ENCODE peak calls at places on chromosomes 7 and 10, in five cellular contexts. One of them, this sample, is unnamed.

GRCh38 chr10:104520653-104521052 is 120.4 kb upstream of the SORCS3 start:
- DNase-seq in sigmoid colon: no peak
- DNase-seq in tibial nerve: no peak
- DNase-seq in transverse colon: no peak
- DNase-seq in A549: no peak
- DNase-seq in this sample: no peak

GRCh38 chr7:128361463-128362441 is at the start of gene PRRT4:
- DNase-seq in A549: peak
- DNase-seq in transverse colon: peak
- DNase-seq in sigmoid colon: peak
- DNase-seq in tibial nerve: no peak
- DNase-seq in this sample: peak

GRCh38 chr10:15245530-15245929 is 77.0 kb upstream of the NMT2 start:
- DNase-seq in A549: peak
- DNase-seq in transverse colon: no peak
- DNase-seq in sigmoid colon: no peak
- DNase-seq in tibial nerve: no peak
- DNase-seq in this sample: no peak

GRCh38 chr10:85362401-85362800 is 1004.2 kb downstream of the GRID1 start:
- DNase-seq in A549: no peak
- DNase-seq in sigmoid colon: no peak
- DNase-seq in tibial nerve: no peak
- DNase-seq in transverse colon: no peak
- DNase-seq in this sample: no peak

GRCh38 chr10:30330512-30331168 is 18.4 kb downstream of the MTPAP start:
- DNase-seq in A549: no peak
- DNase-seq in tibial nerve: no peak
- DNase-seq in sigmoid colon: no peak
- DNase-seq in transverse colon: no peak
- DNase-seq in this sample: no peak

GRCh38 chr7:148697256-148697841 is 1.4 kb upstream of the CUL1 start:
- DNase-seq in A549: no peak
- DNase-seq in transverse colon: peak
- DNase-seq in sigmoid colon: peak
- DNase-seq in tibial nerve: peak
- DNase-seq in this sample: peak

GRCh38 chr7:22587322-22587721 is 87.3 kb upstream of the STEAP1B start:
- DNase-seq in A549: no peak
- DNase-seq in tibial nerve: no peak
- DNase-seq in transverse colon: no peak
- DNase-seq in sigmoid colon: no peak
- DNase-seq in this sample: no peak

GRCh38 chr10:31147220-31147608 is 115.5 kb upstream of the ZNF438 start:
- DNase-seq in transverse colon: no peak
- DNase-seq in sigmoid colon: no peak
- DNase-seq in tibial nerve: no peak
- DNase-seq in A549: peak
- DNase-seq in this sample: no peak

DNA sequence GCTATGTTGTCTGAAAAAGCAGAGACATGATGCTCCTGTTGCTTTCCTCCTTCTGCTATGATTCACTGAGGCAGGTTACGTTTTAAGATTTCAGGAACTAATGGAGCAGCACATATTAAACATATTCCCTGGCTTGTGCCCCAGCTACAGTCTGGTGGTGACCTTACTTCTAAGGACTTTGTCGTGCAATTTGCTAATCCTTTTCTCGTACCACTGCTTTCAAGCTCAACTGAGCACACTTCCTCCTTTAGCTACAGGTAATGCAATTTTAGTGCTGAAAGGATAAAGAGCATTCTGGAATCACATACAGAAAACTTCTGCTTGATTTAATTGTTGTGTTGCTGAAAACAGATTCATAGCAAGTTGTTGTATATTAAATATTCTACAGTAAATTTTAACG is 16.2 kb upstream of the PRR15 start:
- DNase-seq in transverse colon: no peak
- DNase-seq in A549: no peak
- DNase-seq in tibial nerve: no peak
- DNase-seq in sigmoid colon: no peak
- DNase-seq in this sample: no peak
- TF ChIP-seq EP300 in transverse colon: no peak
- TF ChIP-seq EP300 in A549: no peak
- TF ChIP-seq EP300 in tibial nerve: no peak
- TF ChIP-seq EP300 in sigmoid colon: no peak
- TF ChIP-seq EP300 in this sample: no peak

GRCh38 chr7:129958643-129959479 is 6.1 kb upstream of the UBE2H start:
- DNase-seq in tibial nerve: no peak
- DNase-seq in A549: peak
- DNase-seq in sigmoid colon: peak
- DNase-seq in transverse colon: peak
- DNase-seq in this sample: no peak
- H3K27ac ChIP-seq in tibial nerve: no peak
- H3K27ac ChIP-seq in A549: peak
- H3K27ac ChIP-seq in sigmoid colon: no peak
- H3K27ac ChIP-seq in transverse colon: peak
- H3K27ac ChIP-seq in this sample: no peak

GRCh38 chr7:55570218-55570873 is 2.0 kb downstream of the VOPP1 start:
- DNase-seq in tibial nerve: no peak
- DNase-seq in sigmoid colon: no peak
- DNase-seq in transverse colon: no peak
- DNase-seq in A549: no peak
- DNase-seq in this sample: no peak

GRCh38 chr7:55569797-55570196 is 2.5 kb downstream of the VOPP1 start:
- DNase-seq in A549: no peak
- DNase-seq in tibial nerve: no peak
- DNase-seq in transverse colon: no peak
- DNase-seq in sigmoid colon: no peak
- DNase-seq in this sample: no peak

GRCh38 chr7:55568613-55569268 is 3.6 kb downstream of the VOPP1 start:
- DNase-seq in tibial nerve: no peak
- DNase-seq in A549: no peak
- DNase-seq in sigmoid colon: no peak
- DNase-seq in transverse colon: no peak
- DNase-seq in this sample: no peak

GRCh38 chr7:55570939-55571338 is 1.4 kb downstream of the VOPP1 start:
- DNase-seq in A549: no peak
- DNase-seq in sigmoid colon: no peak
- DNase-seq in transverse colon: no peak
- DNase-seq in tibial nerve: no peak
- DNase-seq in this sample: no peak

DNA sequence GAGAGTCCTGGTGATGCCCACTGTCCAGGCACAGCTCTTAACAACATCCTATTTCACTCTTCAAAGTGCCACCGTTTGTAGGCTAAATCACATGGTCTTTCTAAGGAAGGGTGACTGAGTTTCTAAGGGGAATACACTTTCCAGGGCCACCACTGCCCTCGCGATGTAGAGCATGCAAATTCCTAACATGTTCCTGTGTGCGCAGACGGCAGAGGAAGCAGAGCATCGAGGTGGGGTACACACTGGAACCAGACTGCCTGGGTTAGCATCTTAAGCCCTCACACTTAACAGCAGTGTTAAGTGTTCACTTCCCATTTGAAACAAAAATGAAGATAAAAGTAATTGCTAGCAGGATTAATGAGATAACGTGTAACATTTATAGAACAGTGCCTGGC is 3.0 kb downstream of the VOPP1 start:
- DNase-seq in sigmoid colon: no peak
- DNase-seq in A549: no peak
- DNase-seq in tibial nerve: no peak
- DNase-seq in transverse colon: no peak
- DNase-seq in this sample: no peak
- H3K4me3 ChIP-seq in sigmoid colon: no peak
- H3K4me3 ChIP-seq in A549: no peak
- H3K4me3 ChIP-seq in tibial nerve: no peak
- H3K4me3 ChIP-seq in transverse colon: no peak
- H3K4me3 ChIP-seq in this sample: no peak

GRCh38 chr10:113752553-113752952 is 1.1 kb downstream of the PLEKHS1 start:
- DNase-seq in tibial nerve: no peak
- DNase-seq in transverse colon: peak
- DNase-seq in A549: no peak
- DNase-seq in sigmoid colon: no peak
- DNase-seq in this sample: no peak
- TF ChIP-seq EP300 in tibial nerve: no peak
- TF ChIP-seq EP300 in transverse colon: no peak
- TF ChIP-seq EP300 in A549: no peak
- TF ChIP-seq EP300 in sigmoid colon: no peak
- TF ChIP-seq EP300 in this sample: no peak

GRCh38 chr10:71715860-71716259 is 3.7 kb downstream of the C10orf105 start:
- DNase-seq in sigmoid colon: no peak
- DNase-seq in transverse colon: no peak
- DNase-seq in A549: no peak
- DNase-seq in tibial nerve: no peak
- DNase-seq in this sample: no peak

GRCh38 chr10:71714592-71714991 is 5.0 kb downstream of the C10orf105 start:
- DNase-seq in tibial nerve: no peak
- DNase-seq in A549: no peak
- DNase-seq in sigmoid colon: no peak
- DNase-seq in transverse colon: no peak
- DNase-seq in this sample: no peak

GRCh38 chr10:71716406-71716805 is 3.2 kb downstream of the C10orf105 start:
- DNase-seq in A549: no peak
- DNase-seq in tibial nerve: no peak
- DNase-seq in transverse colon: no peak
- DNase-seq in sigmoid colon: no peak
- DNase-seq in this sample: no peak

GRCh38 chr10:71714055-71714454 is 5.5 kb downstream of the C10orf105 start:
- DNase-seq in transverse colon: no peak
- DNase-seq in sigmoid colon: no peak
- DNase-seq in tibial nerve: no peak
- DNase-seq in A549: no peak
- DNase-seq in this sample: no peak

DNA sequence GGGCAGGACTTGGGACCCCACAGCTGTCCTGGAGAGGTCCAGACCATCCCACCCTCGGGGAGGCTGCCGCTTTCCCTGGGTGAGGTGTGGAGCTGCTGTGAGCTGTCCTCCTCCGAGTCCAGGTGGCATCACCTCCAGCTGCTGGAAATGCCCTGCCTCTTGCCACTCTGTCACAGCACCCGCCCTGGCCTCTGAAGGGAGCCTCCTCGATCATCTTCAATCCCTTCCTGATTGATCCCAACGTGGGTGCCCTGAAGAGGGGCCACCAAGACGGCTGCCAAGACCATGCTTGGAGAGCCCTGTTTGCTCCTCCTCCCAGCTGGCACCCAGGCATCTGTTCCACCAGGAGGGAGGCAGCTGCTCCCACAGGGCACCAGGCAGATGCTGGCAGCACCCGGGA is 4.6 kb downstream of the C10orf105 start:
- DNase-seq in sigmoid colon: no peak
- DNase-seq in A549: no peak
- DNase-seq in tibial nerve: no peak
- DNase-seq in transverse colon: no peak
- DNase-seq in this sample: peak
- H3K27ac ChIP-seq in sigmoid colon: peak
- H3K27ac ChIP-seq in A549: peak
- H3K27ac ChIP-seq in tibial nerve: peak
- H3K27ac ChIP-seq in transverse colon: no peak
- H3K27ac ChIP-seq in this sample: peak

DNA sequence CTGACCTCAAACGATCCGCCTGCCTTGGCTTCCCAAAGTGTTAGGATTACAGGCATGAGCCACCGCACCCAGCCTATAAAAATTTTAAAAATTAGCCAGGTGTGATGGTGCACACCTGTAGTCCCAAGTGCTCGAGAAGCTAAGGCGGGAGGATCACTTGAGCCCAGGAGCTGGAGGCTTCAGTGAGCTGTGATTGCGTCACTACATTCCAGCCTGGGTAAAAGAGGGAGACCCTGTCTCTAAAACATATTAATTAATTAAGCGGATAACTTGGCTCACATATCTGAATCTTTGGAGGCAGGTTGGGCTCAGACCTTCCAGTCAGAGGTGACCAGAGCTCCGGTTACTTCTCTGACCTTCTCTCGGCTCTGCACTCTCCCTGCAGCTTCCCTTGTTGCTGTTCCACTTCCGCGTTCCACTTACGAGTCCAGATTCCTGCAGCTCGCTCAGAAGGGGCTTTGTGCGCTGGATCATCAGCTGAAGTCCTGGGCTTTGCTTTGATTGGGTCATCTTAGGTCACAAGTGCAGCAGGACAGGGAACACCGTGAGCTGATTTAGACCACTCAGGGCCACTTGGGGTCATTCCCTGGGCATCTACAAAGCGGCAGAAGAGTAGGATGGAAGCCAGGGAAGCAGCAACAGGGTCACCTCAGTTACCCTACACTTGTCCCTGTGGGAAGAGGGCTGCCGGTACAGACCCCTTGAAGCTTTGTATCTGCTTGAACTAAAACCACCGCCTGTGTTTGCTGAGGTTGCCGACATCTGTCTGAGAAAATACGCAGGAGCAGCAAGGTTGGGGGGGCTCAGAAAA is 2.0 kb upstream of the ARPC1B start:
- DNase-seq in tibial nerve: no peak
- DNase-seq in transverse colon: peak
- DNase-seq in sigmoid colon: peak
- DNase-seq in A549: no peak
- DNase-seq in this sample: no peak
- H3K4me3 ChIP-seq in tibial nerve: no peak
- H3K4me3 ChIP-seq in transverse colon: peak
- H3K4me3 ChIP-seq in sigmoid colon: no peak
- H3K4me3 ChIP-seq in A549: no peak
- H3K4me3 ChIP-seq in this sample: peak

DNA sequence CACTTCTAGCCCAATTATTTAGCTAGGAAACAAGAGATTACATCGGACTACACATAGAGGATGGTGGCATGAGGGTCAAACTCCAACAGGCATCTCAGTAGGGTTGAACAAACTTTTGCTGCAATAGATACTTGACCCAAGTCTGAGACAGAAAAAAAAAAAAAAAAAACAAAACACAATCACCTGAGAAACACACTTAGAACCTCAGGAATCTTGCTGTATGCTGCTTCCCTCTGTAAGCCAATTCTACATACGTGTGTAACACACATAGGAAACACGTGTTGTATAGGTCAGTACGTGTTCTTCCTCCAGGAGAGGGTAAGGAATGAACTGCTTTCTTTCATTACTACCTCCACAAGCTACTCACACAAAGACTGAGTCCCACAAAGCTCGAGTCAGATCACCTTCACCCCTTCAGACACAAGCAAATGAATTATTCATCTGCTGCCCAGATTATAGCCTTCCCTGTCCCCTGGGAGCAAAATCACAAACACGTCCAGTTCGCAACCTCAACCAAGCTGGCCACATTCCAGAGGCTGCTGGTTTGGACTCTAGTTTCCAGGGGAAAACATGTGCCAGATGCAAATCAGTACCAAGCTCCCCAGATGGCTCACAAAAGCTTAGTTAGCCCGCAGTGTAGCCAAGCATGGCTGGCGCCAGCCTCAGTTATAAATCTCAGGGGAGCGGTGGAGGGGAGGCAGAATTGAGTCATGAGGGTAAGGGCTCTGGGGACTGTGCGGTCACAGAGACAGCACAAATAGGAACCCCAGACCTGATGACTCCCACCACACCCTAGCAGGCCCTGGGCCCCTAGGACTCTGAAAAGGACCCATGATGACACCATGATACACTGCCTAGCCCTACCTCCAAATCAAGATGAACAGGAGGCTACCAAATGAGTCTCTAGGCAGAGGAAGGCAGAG is 15.1 kb downstream of the PSAP start:
- DNase-seq in A549: no peak
- DNase-seq in tibial nerve: peak
- DNase-seq in transverse colon: peak
- DNase-seq in sigmoid colon: peak
- DNase-seq in this sample: peak
- TF ChIP-seq EP300 in A549: no peak
- TF ChIP-seq EP300 in tibial nerve: peak
- TF ChIP-seq EP300 in transverse colon: no peak
- TF ChIP-seq EP300 in sigmoid colon: no peak
- TF ChIP-seq EP300 in this sample: no peak